ENCODE peak calls at places on chromosomes 12 and 14, in five cellular contexts. K is cardiac muscle cell, P is gastrocnemius medialis, U is ovary, B is pancreas. Q is an unnamed sample.

GRCh38 chr14:37045340-37046061 is 126.9 kb downstream of the SLC25A21 start:
- DNase-seq in K (no peak), U (no peak), B (no peak), P (no peak), Q (no peak)

GRCh38 chr12:84172823-84173424 is 739.7 kb downstream of the SLC6A15 start:
- DNase-seq in B (no peak), K (no peak), P (no peak), U (no peak), Q (no peak)

GRCh38 chr12:131723532-131723931 is 12.6 kb downstream of the SFSWAP start:
- DNase-seq in B (no peak), K (no peak), U (no peak), P (no peak), Q (no peak)

GRCh38 chr12:92360543-92360942 is 214.9 kb upstream of the BTG1 start:
- DNase-seq in U (no peak), B (no peak), K (no peak), P (no peak), Q (no peak)

GRCh38 chr12:54036620-54037359 is 3.9 kb downstream of the HOXC5 start:
- DNase-seq in B (no peak), K (no peak), P (no peak), U (peak; percentile 39), Q (peak; percentile 72)

GRCh38 chr12:22653790-22654189 is 28.8 kb downstream of the ETNK1 start:
- DNase-seq in U (no peak), K (peak; percentile 7), P (no peak), B (no peak), Q (no peak)

GRCh38 chr14:36773558-36773957 is 111.9 kb downstream of the PAX9 start:
- DNase-seq in K (no peak), U (no peak), B (no peak), P (no peak), Q (no peak)

GRCh38 chr12:108629824-108630476 is 3.7 kb downstream of the SELPLG start:
- DNase-seq in P (no peak), U (no peak), K (peak; percentile 80), B (no peak), Q (peak; percentile 52)

GRCh38 chr14:63475761-63476160 is 67.4 kb downstream of the PPP2R5E start:
- DNase-seq in K (no peak), U (no peak), P (no peak), B (no peak), Q (no peak)

GRCh38 chr14:100103261-100104005 is 38.2 kb downstream of the EVL start:
- DNase-seq in U (no peak), B (no peak), P (no peak), K (peak; percentile 82), Q (no peak)

GRCh38 chr12:39368096-39368495 is 74.8 kb downstream of the KIF21A start:
- DNase-seq in B (no peak), K (no peak), P (no peak), U (no peak), Q (no peak)

GRCh38 chr12:115267891-115268290 is 583.9 kb upstream of the TBX3 start:
- DNase-seq in K (no peak), P (no peak), B (no peak), U (no peak), Q (no peak)

GRCh38 chr12:92503977-92504966 is 198.5 kb upstream of the PLEKHG7 start:
- DNase-seq in B (peak; percentile 55), P (no peak), U (peak; percentile 41), K (no peak), Q (peak; percentile 27)

GRCh38 chr14:84825481-84825880 is 704.5 kb upstream of the FLRT2 start:
- DNase-seq in U (no peak), B (no peak), P (no peak), K (no peak), Q (no peak)

GRCh38 chr12:49025463-49025862 is 6.9 kb upstream of the PRKAG1 start:
- DNase-seq in K (no peak), U (no peak), B (no peak), P (no peak), Q (no peak)

GRCh38 chr12:100539209-100539608 is 34.3 kb upstream of the GAS2L3 start:
- DNase-seq in U (peak; percentile 36), K (peak; percentile 65), P (no peak), B (peak; percentile 29), Q (no peak)

GRCh38 chr12:27805238-27805637 is 25.2 kb upstream of the MANSC4 start:
- DNase-seq in B (no peak), K (no peak), P (no peak), U (no peak), Q (no peak)

GRCh38 chr14:65345264-65345663 is 67.3 kb upstream of the FUT8 start:
- DNase-seq in P (no peak), U (no peak), K (no peak), B (no peak), Q (no peak)

GRCh38 chr14:65349100-65349499 is 63.4 kb upstream of the FUT8 start:
- DNase-seq in P (no peak), U (no peak), K (peak; percentile 44), B (no peak), Q (no peak)

GRCh38 chr14:65351493-65352224 is 60.9 kb upstream of the FUT8 start:
- DNase-seq in K (no peak), P (no peak), U (no peak), B (no peak), Q (no peak)

GRCh38 chr14:65346895-65347294 is 65.6 kb upstream of the FUT8 start:
- DNase-seq in U (no peak), K (no peak), P (no peak), B (no peak), Q (no peak)

GRCh38 chr14:65348137-65348536 is 64.4 kb upstream of the FUT8 start:
- DNase-seq in P (no peak), U (no peak), K (no peak), B (no peak), Q (peak; percentile 18)
- H3K4me3 ChIP-seq in P (no peak overlapping the region), U (no peak overlapping the region), K (no peak overlapping the region), B (no peak overlapping the region), Q (no peak overlapping the region)

GRCh38 chr12:69329669-69330428 is 18.3 kb upstream of the LYZ start:
- DNase-seq in P (no peak), K (no peak), B (no peak), U (no peak), Q (no peak)
- H3K27ac ChIP-seq in P (no peak overlapping the region), K (no peak overlapping the region), B (no peak overlapping the region), U (no peak overlapping the region), Q (no peak overlapping the region)

GRCh38 chr14:105022276-105022670 is 1.4 kb upstream of the CDCA4 start:
- DNase-seq in P (no peak), B (no peak), K (no peak), U (no peak), Q (no peak)

GRCh38 chr14:105020815-105021655 is at the start of gene CDCA4:
- DNase-seq in P (peak; percentile 94), B (peak; percentile 94), K (peak; percentile 98), U (peak; percentile 97), Q (peak; percentile 98)

GRCh38 chr14:105018414-105018813 is 2.5 kb downstream of the CDCA4 start:
- DNase-seq in P (no peak), K (no peak), B (no peak), U (no peak), Q (no peak)

GRCh38 chr14:105021656-105022275 is 883 bp upstream of the CDCA4 start:
- DNase-seq in P (no peak), B (peak; percentile 43), U (peak; percentile 56), K (peak; percentile 42), Q (peak; percentile 37)

GRCh38 chr14:105019861-105020814 is 745 bp downstream of the CDCA4 start:
- DNase-seq in P (no peak), U (peak; percentile 50), K (peak; percentile 46), B (peak; percentile 33), Q (no peak)
- H3K4me3 ChIP-seq in P (peak overlapping the region; percentile 60), U (peak overlapping the region; percentile 54), K (peak overlapping the region; percentile 86), B (peak overlapping the region; percentile 87), Q (peak overlapping the region; percentile 73)

GRCh38 chr14:103204852-103205540 is 81.7 kb downstream of the TNFAIP2 start:
- DNase-seq in B (no peak), K (no peak), P (no peak), U (no peak), Q (no peak)

GRCh38 chr14:103205541-103205906 is 82.3 kb downstream of the TNFAIP2 start:
- DNase-seq in B (no peak), P (no peak), U (no peak), K (no peak), Q (no peak)

GRCh38 chr14:103207038-103207403 is 83.8 kb downstream of the TNFAIP2 start:
- DNase-seq in K (peak; percentile 59), P (peak; percentile 82), U (peak; percentile 92), B (peak; percentile 74), Q (peak; percentile 93)

GRCh38 chr14:103207404-103208072 is 84.3 kb downstream of the TNFAIP2 start:
- DNase-seq in K (no peak), P (peak; percentile 39), U (peak; percentile 77), B (no peak), Q (peak; percentile 76)

GRCh38 chr14:103206023-103206481 is 82.8 kb downstream of the TNFAIP2 start:
- DNase-seq in P (peak; percentile 29), B (no peak), U (peak; percentile 69), K (no peak), Q (no peak)
- H3K27ac ChIP-seq in P (peak overlapping the region; percentile 86), B (peak overlapping the region; percentile 28), U (peak overlapping the region; percentile 91), K (peak overlapping the region; percentile 17), Q (peak overlapping the region; percentile 77)

DNA sequence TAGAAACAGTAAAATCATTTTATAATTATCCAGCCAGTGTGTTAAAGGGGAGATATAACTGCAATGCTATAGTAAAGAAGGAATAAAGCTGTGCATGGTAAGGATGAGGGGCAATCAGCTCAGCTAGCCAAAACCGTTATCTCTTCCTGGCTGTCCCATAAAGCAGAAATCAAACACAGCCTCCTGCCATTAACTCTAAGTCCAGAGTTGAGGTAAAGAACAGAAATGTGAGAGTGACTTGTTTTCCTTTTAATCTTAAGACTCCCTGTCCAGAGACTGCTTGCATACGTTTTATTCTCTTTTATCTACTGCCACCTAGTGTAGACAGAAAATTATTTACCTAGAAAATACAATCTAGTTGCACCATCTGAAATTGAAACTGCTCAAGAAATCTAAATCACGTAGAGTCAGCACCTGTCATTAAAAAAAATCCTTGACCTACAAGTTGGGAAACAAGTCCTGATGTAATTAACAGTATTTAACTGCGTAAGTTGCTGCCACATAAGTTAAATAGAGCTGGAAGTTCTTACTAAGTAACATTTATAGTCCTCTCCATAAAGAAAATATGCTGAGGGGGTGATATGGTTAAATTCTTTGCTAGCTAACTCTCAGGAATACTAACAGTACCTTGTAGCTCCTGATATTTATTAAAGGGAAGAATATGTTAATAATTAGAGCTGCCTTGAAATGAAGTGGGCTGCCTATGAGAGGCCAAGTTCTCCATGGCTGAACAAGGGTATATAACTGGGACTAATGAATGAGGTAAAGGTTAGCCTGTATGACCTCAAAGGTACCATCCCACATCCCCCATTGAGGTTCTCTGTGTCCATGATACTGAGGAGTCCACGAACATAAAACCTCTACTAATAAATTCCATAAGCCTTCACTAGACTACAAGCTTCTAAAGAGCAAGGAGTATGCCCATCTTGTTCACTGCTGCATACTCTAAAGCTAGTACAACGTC is 62.7 kb downstream of the GALNT4 start:
- DNase-seq in U (no peak), P (no peak), B (no peak), K (peak; percentile 84), Q (no peak)
- H3K4me3 ChIP-seq in U (no peak overlapping the region), P (no peak overlapping the region), B (no peak overlapping the region), K (no peak overlapping the region), Q (peak overlapping the region; percentile 20)

Q was measured in psoas muscle.